ENCODE peak calls at places on chromosome 13, in nine cellular contexts. B is mesothelial cell of epicardium; X is WTC11; I is stimulated activated CD4-positive, alpha-beta T cell treated with anti-CD3 and anti-CD28 coated beads, Interleukin-1b, Interleukin-23, amount 100 ng/mL, for 4 hours; Q is ELR; P is EH; L is transverse colon; K is NCI-H1092 treated with DMSO at 0.1 percent for 48 hours; T is NCI-H774. A is an unnamed sample.
A peak's percentile ranks its signal among the peaks of the same experiment; 100 is the strongest.

GRCh38 chr13:109840201-109840892 is 54.0 kb upstream of the IRS2 start:
- DNase-seq in B (no peak), X (no peak), I (peak; percentile 3), Q (peak; percentile 87), P (peak; percentile 86), L (no peak), K (no peak), T (no peak), A (no peak)

GRCh38 chr13:33290421-33290965 is 4.9 kb upstream of the STARD13 start:
- DNase-seq in B (no peak), X (no peak), I (no peak), Q (no peak), P (no peak), L (no peak), K (no peak), T (no peak), A (no peak)

GRCh38 chr13:41700790-41701310 is 243.5 kb downstream of the RGCC start:
- DNase-seq in B (no peak), X (no peak), I (no peak), Q (no peak), P (peak; percentile 92), L (no peak), K (peak; percentile 89), T (peak; percentile 26), A (no peak)

GRCh38 chr13:29594710-29595379 is 643 bp downstream of the SLC7A1 start:
- DNase-seq in B (peak; percentile 65), X (no peak), I (peak; percentile 57), Q (peak; percentile 78), P (peak; percentile 71), L (peak; percentile 65), K (peak; percentile 13), T (no peak), A (peak; percentile 26)

GRCh38 chr13:31433201-31433600 is 233.4 kb downstream of the B3GLCT start:
- DNase-seq in B (no peak), X (no peak), I (no peak), Q (no peak), P (no peak), L (no peak), K (no peak), T (no peak), A (no peak)

GRCh38 chr13:80684525-80685017 is 343.6 kb upstream of the SPRY2 start:
- DNase-seq in B (no peak), X (no peak), I (no peak), Q (no peak), P (no peak), L (no peak), K (no peak), T (no peak), A (no peak)

GRCh38 chr13:24541127-24541475 is 28.5 kb upstream of the PARP4 start:
- DNase-seq in B (no peak), X (no peak), I (no peak), Q (no peak), P (no peak), L (no peak), K (no peak), T (no peak), A (no peak)

GRCh38 chr13:95349267-95349666 is 48.0 kb upstream of the ABCC4 start:
- DNase-seq in B (no peak), X (no peak), I (no peak), Q (peak; percentile 39), P (peak; percentile 19), L (no peak), K (no peak), T (no peak), A (no peak)

GRCh38 chr13:40922437-40923040 is 96.6 kb downstream of the ELF1 start:
- DNase-seq in B (no peak), X (peak; percentile 13), I (no peak), Q (no peak), P (no peak), L (peak; percentile 61), K (no peak), T (no peak), A (peak; percentile 13)

GRCh38 chr13:110554227-110554836 is 7.2 kb downstream of the RAB20 start:
- DNase-seq in B (no peak), X (no peak), I (no peak), Q (no peak), P (no peak), L (no peak), K (no peak), T (no peak), A (no peak)

GRCh38 chr13:84655677-84656076 is 773.4 kb upstream of the SLITRK1 start:
- DNase-seq in B (no peak), X (no peak), I (no peak), Q (peak; percentile 81), P (peak; percentile 39), L (no peak), K (no peak), T (no peak), A (no peak)

GRCh38 chr13:71621152-71622124 is 245.6 kb downstream of the DACH1 start:
- DNase-seq in B (no peak), X (no peak), I (no peak), Q (no peak), P (no peak), L (no peak), K (peak; percentile 99), T (no peak), A (no peak)

GRCh38 chr13:29110003-29110402 is 289.9 kb downstream of the MTUS2 start:
- DNase-seq in B (no peak), X (no peak), I (no peak), Q (peak; percentile 35), P (no peak), L (no peak), K (no peak), T (no peak), A (no peak)

GRCh38 chr13:97256343-97256783 is 34.2 kb downstream of the MBNL2 start:
- DNase-seq in B (no peak), X (no peak), I (no peak), Q (peak; percentile 93), P (peak; percentile 95), L (no peak), K (no peak), T (no peak), A (no peak)

GRCh38 chr13:46648166-46648607 is 95.2 kb downstream of the LRCH1 start:
- DNase-seq in B (no peak), X (peak; percentile 73), I (no peak), Q (no peak), P (peak; percentile 29), L (peak; percentile 64), K (no peak), T (no peak), A (no peak)

GRCh38 chr13:34779171-34779570 is 162.9 kb upstream of the NBEA start:
- DNase-seq in B (no peak), X (no peak), I (no peak), Q (no peak), P (no peak), L (no peak), K (no peak), T (no peak), A (no peak)

GRCh38 chr13:39254606-39255005 is 216.3 kb downstream of the NHLRC3 start:
- DNase-seq in B (no peak), X (no peak), I (no peak), Q (no peak), P (no peak), L (no peak), K (no peak), T (no peak), A (no peak)

GRCh38 chr13:65966991-65967451 is 1263.1 kb downstream of the PCDH9 start:
- DNase-seq in B (no peak), X (no peak), I (no peak), Q (peak; percentile 85), P (peak; percentile 58), L (no peak), K (no peak), T (no peak), A (no peak)

GRCh38 chr13:75486146-75486545 is 4.2 kb upstream of the TBC1D4 start:
- DNase-seq in B (no peak), X (no peak), I (no peak), Q (peak; percentile 23), P (no peak), L (no peak), K (no peak), T (no peak), A (no peak)

GRCh38 chr13:42401376-42401775 is 129.4 kb downstream of the AKAP11 start:
- DNase-seq in B (no peak), X (no peak), I (no peak), Q (no peak), P (no peak), L (no peak), K (no peak), T (no peak), A (no peak)

GRCh38 chr13:69720278-69720983 is 387.2 kb upstream of the ATXN8OS start:
- DNase-seq in B (no peak), X (no peak), I (no peak), Q (no peak), P (no peak), L (peak; percentile 30), K (no peak), T (no peak), A (no peak)

GRCh38 chr13:79171131-79172061 is 234.7 kb downstream of the RBM26 start:
- DNase-seq in B (no peak), X (no peak), I (no peak), Q (no peak), P (no peak), L (no peak), K (no peak), T (no peak), A (no peak)

GRCh38 chr13:23160241-23161175 is 20.3 kb upstream of the SGCG start:
- DNase-seq in B (no peak), X (peak; percentile 36), I (no peak), Q (peak; percentile 10), P (no peak), L (no peak), K (no peak), T (no peak), A (no peak)

A was measured in naive thymus-derived CD8-positive, alpha-beta T cell.